ENCODE peak calls at places on chromosomes 11 and 22, in nine cellular contexts. G is astrocyte; A is CD4-positive, CD25-positive, alpha-beta regulatory T cell; T is endothelial cell of umbilical vein; U is cardiac muscle cell; I is effector memory CD4-positive, alpha-beta T cell; F is endodermal cell; M is heart right ventricle; W is SK-N-MC. O is an unnamed sample.

GRCh38 chr11:125345706-125346561 is 150.1 kb downstream of the FEZ1 start:
- DNase-seq in G (peak; percentile 70), A (no peak), T (peak; percentile 67), U (peak; percentile 77), I (peak; percentile 7), F (peak; percentile 92), M (peak; percentile 85), W (no peak), O (peak; percentile 13)

GRCh38 chr11:12502950-12503579 is 125.7 kb downstream of the PARVA start:
- DNase-seq in G (peak; percentile 32), A (no peak), T (no peak), U (no peak), I (no peak), F (no peak), M (no peak), W (no peak), O (no peak)

GRCh38 chr11:79167510-79168188 is 273.2 kb downstream of the TENM4 start:
- DNase-seq in G (no peak), A (no peak), T (no peak), U (no peak), I (no peak), F (peak; percentile 22), M (no peak), W (no peak), O (no peak)

GRCh38 chr11:74257934-74258553 is 53.4 kb downstream of the P4HA3 start:
- DNase-seq in G (peak; percentile 49), A (no peak), T (peak; percentile 75), U (peak; percentile 13), I (no peak), F (no peak), M (peak; percentile 50), W (no peak), O (no peak)

GRCh38 chr22:50684501-50684900 is 11.9 kb downstream of the SHANK3 start:
- DNase-seq in G (no peak), A (no peak), T (no peak), U (no peak), I (no peak), F (no peak), M (no peak), W (no peak), O (no peak)

GRCh38 chr22:40258463-40259046 is 80.8 kb downstream of the TNRC6B start:
- DNase-seq in G (peak; percentile 32), A (no peak), T (peak; percentile 49), U (no peak), I (no peak), F (no peak), M (no peak), W (no peak), O (no peak)

GRCh38 chr11:72700026-72700610 is 25.9 kb upstream of the PDE2A start:
- DNase-seq in G (peak; percentile 29), A (no peak), T (no peak), U (no peak), I (no peak), F (peak; percentile 62), M (no peak), W (no peak), O (no peak)

GRCh38 chr11:120771551-120772060 is 252.3 kb upstream of the TBCEL start:
- DNase-seq in G (no peak), A (no peak), T (no peak), U (no peak), I (no peak), F (peak; percentile 48), M (no peak), W (no peak), O (no peak)

GRCh38 chr11:47917643-47918369 is 62.6 kb upstream of the PTPRJ start:
- DNase-seq in G (peak; percentile 94), A (no peak), T (peak; percentile 82), U (peak; percentile 65), I (no peak), F (peak; percentile 85), M (peak; percentile 82), W (no peak), O (no peak)

GRCh38 chr11:119729581-119730346 is 764 bp upstream of the NECTIN1 start:
- DNase-seq in G (peak; percentile 50), A (no peak), T (peak; percentile 61), U (no peak), I (no peak), F (peak; percentile 71), M (peak; percentile 79), W (no peak), O (no peak)

DNA sequence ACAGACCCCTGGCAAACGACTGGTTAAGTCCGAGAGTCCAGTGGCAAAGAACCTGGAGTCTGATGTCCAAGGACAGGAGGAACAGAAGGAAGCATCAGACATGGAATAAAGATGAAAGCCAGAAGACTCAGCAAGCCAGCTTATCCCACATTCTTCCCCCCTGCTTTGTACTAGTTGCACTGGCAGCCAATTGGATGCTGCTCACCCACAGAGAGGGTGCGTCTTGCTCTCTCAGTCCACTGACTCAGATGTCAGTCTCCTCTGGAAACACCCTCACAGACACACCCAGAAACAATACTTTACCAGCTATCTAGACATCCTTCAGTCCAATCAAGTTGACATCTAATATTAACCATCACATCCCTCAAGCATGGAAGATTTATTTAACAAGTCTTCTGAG is 1265.8 kb upstream of the CNTN5 start:
- DNase-seq in G (no peak), A (no peak), T (no peak), U (no peak), I (no peak), F (no peak), M (no peak), W (no peak), O (no peak)
- H3K9me3 ChIP-seq in G (peaks cover 4% of the 10 kb centered on the region), A (peaks cover 9% of the 10 kb centered on the region), T (no peaks in the 10 kb centered on the region), U (no peaks in the 10 kb centered on the region), I (no peaks in the 10 kb centered on the region), F (peaks cover 12% of the 10 kb centered on the region), M (no peaks in the 10 kb centered on the region), W (no peaks in the 10 kb centered on the region), O (no peaks in the 10 kb centered on the region)

DNA sequence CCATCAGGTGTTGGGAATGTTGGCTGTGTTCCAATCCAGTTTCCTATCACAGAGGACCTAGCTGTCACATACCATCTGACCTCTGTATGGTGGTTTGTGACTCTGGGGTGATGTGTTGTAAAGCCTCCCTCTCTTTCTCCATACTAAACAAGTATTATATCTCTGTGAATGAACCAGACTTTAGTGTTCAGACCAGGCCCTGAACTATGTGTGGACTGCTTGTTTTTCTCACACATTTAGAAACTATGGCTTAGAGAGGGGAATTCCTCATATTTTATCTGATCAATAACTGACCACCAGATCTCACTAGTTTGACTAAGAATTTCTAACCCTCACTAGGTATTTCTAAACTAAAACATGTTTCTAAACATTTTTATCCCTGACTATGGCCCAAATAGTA is 17.5 kb downstream of the NCR3LG1 start:
- DNase-seq in G (no peak), A (no peak), T (no peak), U (no peak), I (no peak), F (no peak), M (no peak), W (no peak), O (no peak)
- H3K9me3 ChIP-seq in G (peaks cover 46% of the 10 kb centered on the region), A (peaks cover 41% of the 10 kb centered on the region), T (peaks cover 13% of the 10 kb centered on the region), U (no peaks in the 10 kb centered on the region), I (peaks cover 7% of the 10 kb centered on the region), F (peaks cover 60% of the 10 kb centered on the region), M (peaks cover 34% of the 10 kb centered on the region), W (peaks cover 20% of the 10 kb centered on the region), O (peaks cover 21% of the 10 kb centered on the region)

GRCh38 chr22:49580024-49580423 is 247.6 kb downstream of the BRD1 start:
- DNase-seq in G (no peak), A (no peak), T (no peak), U (no peak), I (no peak), F (no peak), M (no peak), W (no peak), O (no peak)
- H3K9me3 ChIP-seq in G (peaks cover 16% of the 10 kb centered on the region), A (peaks cover 10% of the 10 kb centered on the region), T (peaks cover 4% of the 10 kb centered on the region), U (no peaks in the 10 kb centered on the region), I (no peaks in the 10 kb centered on the region), F (peaks cover 11% of the 10 kb centered on the region), M (peaks cover 3% of the 10 kb centered on the region), W (no peaks in the 10 kb centered on the region), O (no peaks in the 10 kb centered on the region)

GRCh38 chr11:133825156-133825555 is 20.2 kb downstream of the SPATA19 start:
- DNase-seq in G (no peak), A (no peak), T (no peak), U (no peak), I (no peak), F (no peak), M (no peak), W (no peak), O (no peak)
- H3K9me3 ChIP-seq in G (no peaks in the 10 kb centered on the region), A (no peaks in the 10 kb centered on the region), T (no peaks in the 10 kb centered on the region), U (no peaks in the 10 kb centered on the region), I (no peaks in the 10 kb centered on the region), F (no peaks in the 10 kb centered on the region), M (no peaks in the 10 kb centered on the region), W (no peaks in the 10 kb centered on the region), O (no peaks in the 10 kb centered on the region)

DNA sequence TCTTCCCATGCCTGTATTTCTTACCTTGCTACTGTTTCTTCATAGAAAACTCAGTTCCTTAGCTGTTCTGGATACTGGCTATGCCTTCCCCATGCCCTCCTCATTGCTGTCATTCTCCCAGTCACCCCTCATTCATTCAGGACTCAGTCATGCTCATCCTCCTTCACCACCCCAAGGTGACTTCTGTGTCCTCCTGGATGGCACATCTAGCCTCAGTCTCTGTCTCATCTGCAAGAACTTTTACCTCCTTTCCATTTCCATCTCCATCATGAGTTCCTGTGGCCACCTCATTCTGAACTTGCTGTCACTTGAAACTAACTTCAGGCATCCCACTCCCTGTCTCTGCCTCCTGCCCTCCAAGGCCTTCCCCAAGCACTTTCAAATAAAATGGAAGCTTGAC is 42.3 kb downstream of the PANX1 start:
- DNase-seq in G (no peak), A (no peak), T (no peak), U (no peak), I (no peak), F (no peak), M (no peak), W (no peak), O (no peak)
- H3K9me3 ChIP-seq in G (no peaks in the 10 kb centered on the region), A (no peaks in the 10 kb centered on the region), T (no peaks in the 10 kb centered on the region), U (no peaks in the 10 kb centered on the region), I (no peaks in the 10 kb centered on the region), F (peaks cover 5% of the 10 kb centered on the region), M (peaks cover 2% of the 10 kb centered on the region), W (no peaks in the 10 kb centered on the region), O (peaks cover 4% of the 10 kb centered on the region)

GRCh38 chr11:3824714-3825472 is 15.9 kb downstream of the RHOG start:
- DNase-seq in G (no peak), A (peak; percentile 69), T (peak; percentile 44), U (peak; percentile 69), I (peak; percentile 72), F (peak; percentile 98), M (peak; percentile 58), W (no peak), O (peak; percentile 64)

GRCh38 chr11:3825473-3826154 is 15.1 kb downstream of the RHOG start:
- DNase-seq in G (no peak), A (no peak), T (no peak), U (no peak), I (no peak), F (no peak), M (no peak), W (no peak), O (no peak)

GRCh38 chr11:3827434-3828186 is 13.1 kb downstream of the RHOG start:
- DNase-seq in G (no peak), A (no peak), T (no peak), U (no peak), I (no peak), F (no peak), M (no peak), W (no peak), O (no peak)

GRCh38 chr11:3823762-3824506 is 15.6 kb downstream of the PGAP2 start:
- DNase-seq in G (no peak), A (no peak), T (no peak), U (no peak), I (no peak), F (no peak), M (no peak), W (no peak), O (no peak)

GRCh38 chr11:3826721-3827120 is 14.0 kb downstream of the RHOG start:
- DNase-seq in G (no peak), A (no peak), T (no peak), U (no peak), I (no peak), F (no peak), M (no peak), W (no peak), O (no peak)
- H3K9me3 ChIP-seq in G (no peaks in the 10 kb centered on the region), A (no peaks in the 10 kb centered on the region), T (no peaks in the 10 kb centered on the region), U (no peaks in the 10 kb centered on the region), I (no peaks in the 10 kb centered on the region), F (no peaks in the 10 kb centered on the region), M (no peaks in the 10 kb centered on the region), W (no peaks in the 10 kb centered on the region), O (no peaks in the 10 kb centered on the region)

O was measured in T-helper 17 cell.